ENCODE peak calls at places on chromosomes 12 and 14, in six cellular contexts. One of them, this sample, is unnamed.

GRCh38 chr12:7303772-7304171 is at the start of gene ACSM4:
- DNase-seq in cerebellar cortex: no peak
- DNase-seq in ELR: no peak
- DNase-seq in body of pancreas: no peak
- DNase-seq in SK-MEL-5: no peak
- DNase-seq in caudate nucleus: no peak
- DNase-seq in this sample: no peak

GRCh38 chr12:66403746-66404145 is 101.5 kb downstream of the HELB start:
- DNase-seq in SK-MEL-5: no peak
- DNase-seq in body of pancreas: peak
- DNase-seq in cerebellar cortex: no peak
- DNase-seq in ELR: no peak
- DNase-seq in caudate nucleus: no peak
- DNase-seq in this sample: peak

GRCh38 chr12:103160622-103161021 is 203.1 kb downstream of the ASCL1 start:
- DNase-seq in body of pancreas: no peak
- DNase-seq in caudate nucleus: no peak
- DNase-seq in SK-MEL-5: no peak
- DNase-seq in ELR: no peak
- DNase-seq in cerebellar cortex: no peak
- DNase-seq in this sample: no peak

GRCh38 chr14:80959448-80960006 is 4.1 kb downstream of the TSHR start:
- DNase-seq in ELR: no peak
- DNase-seq in caudate nucleus: no peak
- DNase-seq in SK-MEL-5: no peak
- DNase-seq in cerebellar cortex: no peak
- DNase-seq in body of pancreas: no peak
- DNase-seq in this sample: peak

GRCh38 chr12:47017901-47018479 is 61.4 kb upstream of the PCED1B start:
- DNase-seq in body of pancreas: no peak
- DNase-seq in caudate nucleus: no peak
- DNase-seq in ELR: peak
- DNase-seq in SK-MEL-5: no peak
- DNase-seq in cerebellar cortex: no peak
- DNase-seq in this sample: no peak

GRCh38 chr14:79583738-79584405 is 627.4 kb downstream of the DIO2 start:
- DNase-seq in cerebellar cortex: peak
- DNase-seq in body of pancreas: no peak
- DNase-seq in caudate nucleus: no peak
- DNase-seq in ELR: peak
- DNase-seq in SK-MEL-5: no peak
- DNase-seq in this sample: no peak

GRCh38 chr14:99576304-99576703 is 27.7 kb downstream of the CCDC85C start:
- DNase-seq in ELR: no peak
- DNase-seq in caudate nucleus: no peak
- DNase-seq in body of pancreas: no peak
- DNase-seq in SK-MEL-5: no peak
- DNase-seq in cerebellar cortex: no peak
- DNase-seq in this sample: no peak

GRCh38 chr12:94874986-94875312 is 128.5 kb downstream of the NDUFA12 start:
- DNase-seq in body of pancreas: peak
- DNase-seq in ELR: no peak
- DNase-seq in cerebellar cortex: peak
- DNase-seq in caudate nucleus: no peak
- DNase-seq in SK-MEL-5: no peak
- DNase-seq in this sample: no peak

GRCh38 chr12:3236345-3237153 is 159.4 kb downstream of the TSPAN9 start:
- DNase-seq in caudate nucleus: no peak
- DNase-seq in SK-MEL-5: peak
- DNase-seq in cerebellar cortex: peak
- DNase-seq in ELR: peak
- DNase-seq in body of pancreas: no peak
- DNase-seq in this sample: no peak

GRCh38 chr14:93619176-93619793 is 169.0 kb downstream of the PRIMA1 start:
- DNase-seq in cerebellar cortex: peak
- DNase-seq in ELR: peak
- DNase-seq in SK-MEL-5: peak
- DNase-seq in caudate nucleus: peak
- DNase-seq in body of pancreas: peak
- DNase-seq in this sample: peak

GRCh38 chr12:90111646-90112565 is 403.3 kb upstream of the ATP2B1 start:
- DNase-seq in ELR: no peak
- DNase-seq in caudate nucleus: no peak
- DNase-seq in cerebellar cortex: peak
- DNase-seq in body of pancreas: no peak
- DNase-seq in SK-MEL-5: no peak
- DNase-seq in this sample: peak

GRCh38 chr14:72420749-72421452 is 473.0 kb downstream of the DPF3 start:
- DNase-seq in SK-MEL-5: peak
- DNase-seq in cerebellar cortex: peak
- DNase-seq in caudate nucleus: peak
- DNase-seq in body of pancreas: peak
- DNase-seq in ELR: peak
- DNase-seq in this sample: peak

GRCh38 chr12:131642771-131643170 is 68.1 kb upstream of the SFSWAP start:
- DNase-seq in caudate nucleus: no peak
- DNase-seq in ELR: no peak
- DNase-seq in cerebellar cortex: no peak
- DNase-seq in body of pancreas: no peak
- DNase-seq in SK-MEL-5: no peak
- DNase-seq in this sample: no peak

GRCh38 chr14:92993302-92993701 is 70.4 kb downstream of the CHGA start:
- DNase-seq in SK-MEL-5: no peak
- DNase-seq in caudate nucleus: no peak
- DNase-seq in ELR: no peak
- DNase-seq in cerebellar cortex: no peak
- DNase-seq in body of pancreas: peak
- DNase-seq in this sample: no peak

GRCh38 chr12:132196038-132196872 is 52.0 kb downstream of the NOC4L start:
- DNase-seq in SK-MEL-5: no peak
- DNase-seq in cerebellar cortex: no peak
- DNase-seq in ELR: no peak
- DNase-seq in caudate nucleus: no peak
- DNase-seq in body of pancreas: no peak
- DNase-seq in this sample: no peak

GRCh38 chr12:38904932-38905479 is 385 bp downstream of the CPNE8 start:
- DNase-seq in cerebellar cortex: peak
- DNase-seq in caudate nucleus: peak
- DNase-seq in body of pancreas: peak
- DNase-seq in ELR: no peak
- DNase-seq in SK-MEL-5: peak
- DNase-seq in this sample: peak

GRCh38 chr14:105071326-105071725 is 6.1 kb upstream of the GPR132 start:
- DNase-seq in cerebellar cortex: no peak
- DNase-seq in body of pancreas: no peak
- DNase-seq in ELR: no peak
- DNase-seq in SK-MEL-5: no peak
- DNase-seq in caudate nucleus: no peak
- DNase-seq in this sample: no peak

GRCh38 chr14:68476212-68476964 is 316.5 kb downstream of the ZFP36L1 start:
- DNase-seq in ELR: peak
- DNase-seq in body of pancreas: peak
- DNase-seq in caudate nucleus: peak
- DNase-seq in cerebellar cortex: no peak
- DNase-seq in SK-MEL-5: peak
- DNase-seq in this sample: peak

This sample was measured in Ammon's horn.